ENCODE peak calls at places on chromosomes 13 and 19, in eight cellular contexts. K, J, A, X, F, E, V and W are unnamed samples.
A peak's percentile ranks its signal among the peaks of the same experiment; 100 is the strongest.

GRCh38 chr19:3094638-3095374 is 644 bp downstream of the GNA11 start:
- DNase-seq in V (no peak), A (no peak), E (no peak), J (no peak), X (peak; percentile 19), K (peak; percentile 60), F (no peak), W (peak; percentile 59)

GRCh38 chr13:23985846-23986245 is 88.5 kb upstream of the C1QTNF9B start:
- DNase-seq in F (no peak), X (no peak), V (no peak), J (no peak), A (no peak), K (no peak), E (no peak), W (no peak)

GRCh38 chr19:43362179-43362578 is 8.7 kb downstream of the CD177 start:
- DNase-seq in X (no peak), K (no peak), V (no peak), E (no peak), F (no peak), J (peak; percentile 16), A (no peak), W (no peak)

GRCh38 chr19:56933014-56933705 is 92.6 kb upstream of the PEG3 start:
- DNase-seq in X (no peak), F (no peak), A (no peak), E (no peak), J (no peak), V (no peak), K (no peak), W (no peak)

GRCh38 chr13:21443171-21443570 is 15.9 kb downstream of the ZDHHC20 start:
- DNase-seq in J (no peak), X (no peak), E (no peak), F (no peak), V (no peak), A (no peak), K (no peak), W (no peak)

GRCh38 chr13:66994097-66994496 is 236.0 kb downstream of the PCDH9 start:
- DNase-seq in F (no peak), X (peak; percentile 80), V (peak; percentile 66), E (no peak), K (peak; percentile 83), J (peak; percentile 45), A (peak; percentile 81), W (no peak)

GRCh38 chr13:48896312-48896711 is 79.4 kb upstream of the FNDC3A start:
- DNase-seq in E (no peak), J (no peak), K (no peak), A (peak; percentile 53), F (peak; percentile 55), V (no peak), X (peak; percentile 73), W (no peak)

GRCh38 chr13:110105136-110105535 is 201.8 kb downstream of the COL4A1 start:
- DNase-seq in X (no peak), A (no peak), V (no peak), E (no peak), J (no peak), K (no peak), F (no peak), W (no peak)

GRCh38 chr19:29564574-29565005 is 38.8 kb downstream of the VSTM2B start:
- DNase-seq in E (no peak), A (no peak), V (no peak), X (no peak), J (no peak), F (no peak), K (no peak), W (no peak)

GRCh38 chr19:29708553-29709439 is 6.3 kb downstream of the C19orf12 start:
- DNase-seq in V (no peak), J (no peak), A (no peak), X (no peak), K (peak; percentile 93), F (no peak), E (no peak), W (no peak)

GRCh38 chr13:94556016-94556415 is 39.9 kb downstream of the TGDS start:
- DNase-seq in E (no peak), V (no peak), A (no peak), K (no peak), X (no peak), F (no peak), J (no peak), W (no peak)

GRCh38 chr13:109150691-109151090 is 521.3 kb downstream of the MYO16 start:
- DNase-seq in A (no peak), K (no peak), J (no peak), V (no peak), E (no peak), X (no peak), F (no peak), W (no peak)

GRCh38 chr19:40423938-40424337 is 1.9 kb downstream of the SERTAD1 start:
- DNase-seq in X (no peak), A (no peak), J (no peak), K (no peak), V (no peak), F (no peak), E (no peak), W (no peak)

GRCh38 chr19:44345969-44346368 is 10.5 kb downstream of the ZNF112 start:
- DNase-seq in X (no peak), K (no peak), J (no peak), A (no peak), V (no peak), E (no peak), F (no peak), W (no peak)

GRCh38 chr13:63377986-63378385 is 1962.3 kb upstream of the PCDH20 start:
- DNase-seq in A (no peak), E (no peak), X (no peak), K (no peak), F (no peak), J (no peak), V (no peak), W (no peak)

GRCh38 chr19:344625-345319 is at the start of gene MIER2:
- DNase-seq in J (peak; percentile 85), X (peak; percentile 76), F (peak; percentile 71), K (peak; percentile 82), V (peak; percentile 78), E (no peak), A (peak; percentile 74), W (peak; percentile 84)

GRCh38 chr19:11921852-11922495 is 2.9 kb upstream of the ZNF700 start:
- DNase-seq in K (no peak), X (no peak), F (no peak), A (no peak), J (no peak), V (no peak), E (no peak), W (no peak)

GRCh38 chr19:4152241-4152998 is 1.0 kb upstream of the CREB3L3 start:
- DNase-seq in X (no peak), A (no peak), K (peak; percentile 69), J (no peak), E (no peak), F (no peak), V (no peak), W (no peak)
- H3K27me3 ChIP-seq in X (peaks cover 7% of the 10 kb centered on the region), A (no peaks in the 10 kb centered on the region), K (no peaks in the 10 kb centered on the region), J (no peaks in the 10 kb centered on the region), E (peaks cover 4% of the 10 kb centered on the region), F (no peaks in the 10 kb centered on the region), V (no peaks in the 10 kb centered on the region), W (no peaks in the 10 kb centered on the region)

GRCh38 chr19:38162632-38163031 is 61.4 kb downstream of the DPF1 start:
- DNase-seq in V (no peak), J (no peak), E (no peak), X (no peak), A (no peak), F (no peak), K (no peak), W (no peak)

GRCh38 chr19:38163419-38164290 is 60.4 kb downstream of the DPF1 start:
- DNase-seq in J (no peak), E (no peak), A (no peak), K (no peak), F (no peak), X (no peak), V (no peak), W (no peak)

GRCh38 chr19:38165335-38165734 is 58.7 kb downstream of the DPF1 start:
- DNase-seq in V (no peak), F (no peak), E (no peak), K (no peak), A (no peak), J (no peak), X (no peak), W (no peak)

GRCh38 chr19:38162094-38162493 is 61.9 kb downstream of the DPF1 start:
- DNase-seq in K (no peak), F (no peak), E (peak; percentile 79), A (no peak), V (no peak), J (no peak), X (no peak), W (no peak)

GRCh38 chr19:38164526-38164925 is 59.5 kb downstream of the DPF1 start:
- DNase-seq in F (no peak), A (no peak), J (no peak), E (no peak), V (no peak), K (no peak), X (no peak), W (no peak)
- H3K27me3 ChIP-seq in F (no peaks in the 10 kb centered on the region), A (no peaks in the 10 kb centered on the region), J (no peaks in the 10 kb centered on the region), E (no peaks in the 10 kb centered on the region), V (no peaks in the 10 kb centered on the region), K (no peaks in the 10 kb centered on the region), X (no peaks in the 10 kb centered on the region), W (no peaks in the 10 kb centered on the region)

GRCh38 chr13:97221491-97221890 is 642 bp upstream of the MBNL2 start:
- DNase-seq in E (no peak), X (no peak), V (no peak), A (no peak), K (no peak), J (no peak), F (no peak), W (no peak)

GRCh38 chr13:97224544-97225324 is 2.6 kb downstream of the MBNL2 start:
- DNase-seq in V (no peak), F (peak; percentile 71), A (peak; percentile 75), K (no peak), E (no peak), X (peak; percentile 64), J (peak; percentile 40), W (peak; percentile 28)

GRCh38 chr13:97223711-97224461 is 1.8 kb downstream of the MBNL2 start:
- DNase-seq in E (peak; percentile 52), V (peak; percentile 61), A (peak; percentile 91), F (peak; percentile 72), X (peak; percentile 96), K (peak; percentile 65), J (peak; percentile 81), W (no peak)

GRCh38 chr13:97221989-97222700 is at the start of gene MBNL2:
- DNase-seq in A (peak; percentile 98), K (peak; percentile 95), E (peak; percentile 57), J (peak; percentile 87), F (peak; percentile 87), V (peak; percentile 93), X (peak; percentile 92), W (peak; percentile 85)

GRCh38 chr13:97222934-97223710 is 989 bp downstream of the MBNL2 start:
- DNase-seq in V (no peak), F (peak; percentile 34), E (no peak), K (no peak), X (no peak), A (peak; percentile 36), J (no peak), W (no peak)
- H3K27me3 ChIP-seq in V (no peaks in the 10 kb centered on the region), F (no peaks in the 10 kb centered on the region), E (no peaks in the 10 kb centered on the region), K (no peaks in the 10 kb centered on the region), X (no peaks in the 10 kb centered on the region), A (no peaks in the 10 kb centered on the region), J (no peaks in the 10 kb centered on the region), W (no peaks in the 10 kb centered on the region)

DNA sequence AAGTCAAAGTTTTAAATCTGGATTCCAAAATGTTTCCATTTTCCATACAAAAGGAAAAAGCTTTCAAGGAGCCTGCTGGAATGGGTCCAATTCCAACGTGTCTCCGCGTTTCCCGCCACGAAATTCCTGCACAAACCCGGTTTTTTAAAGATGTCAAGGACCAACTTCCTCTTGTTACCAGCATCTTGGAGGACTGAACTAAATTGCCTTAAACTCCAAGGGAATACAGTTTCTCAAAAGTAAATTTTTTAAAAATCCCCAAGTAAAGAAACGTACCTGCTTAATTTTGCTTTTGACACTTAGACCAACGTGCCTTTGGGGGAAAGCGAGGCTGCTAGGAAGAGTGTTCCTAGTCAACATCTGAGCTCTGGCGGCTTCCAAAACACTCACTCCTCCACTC is 12.3 kb upstream of the SOX1 start:
- DNase-seq in K (no peak), E (no peak), A (no peak), J (no peak), V (no peak), F (no peak), X (no peak), W (no peak)
- H3K27me3 ChIP-seq in K (peaks cover 16% of the 10 kb centered on the region), E (peaks cover 76% of the 10 kb centered on the region), A (peaks cover 64% of the 10 kb centered on the region), J (no peaks in the 10 kb centered on the region), V (peaks cover 28% of the 10 kb centered on the region), F (peaks cover 9% of the 10 kb centered on the region), X (peaks cover 44% of the 10 kb centered on the region), W (peaks cover 31% of the 10 kb centered on the region)